ENCODE peak calls at places on chromosomes 13 and 19, in eight cellular contexts. G, E, W, N, P, Q, B and U are unnamed samples.

GRCh38 chr19:46256855-46257254 is 27.3 kb downstream of the IGFL1 start:
- DNase-seq in G (no peak), E (peak), W (no peak), N (no peak), P (no peak), Q (peak), B (no peak), U (no peak)

GRCh38 chr19:58218899-58219298 is 9.8 kb upstream of the ZNF544 start:
- DNase-seq in G (no peak), E (no peak), W (no peak), N (no peak), P (peak), Q (no peak), B (no peak), U (no peak)

GRCh38 chr19:36771275-36772231 is 1.1 kb downstream of the ZNF850 start:
- DNase-seq in G (no peak), E (peak), W (peak), N (no peak), P (peak), Q (peak), B (no peak), U (peak)

GRCh38 chr19:2495651-2496316 is 19.9 kb downstream of the GADD45B start:
- DNase-seq in G (no peak), E (peak), W (no peak), N (no peak), P (no peak), Q (no peak), B (no peak), U (no peak)

GRCh38 chr13:43448605-43449004 is 338.2 kb downstream of the ENOX1 start:
- DNase-seq in G (no peak), E (no peak), W (no peak), N (no peak), P (no peak), Q (no peak), B (no peak), U (no peak)

GRCh38 chr19:30338878-30339623 is 33.1 kb upstream of the ZNF536 start:
- DNase-seq in G (no peak), E (no peak), W (no peak), N (no peak), P (peak), Q (no peak), B (no peak), U (no peak)

GRCh38 chr13:92158335-92158734 is 759.9 kb downstream of the GPC5 start:
- DNase-seq in G (no peak), E (no peak), W (no peak), N (no peak), P (no peak), Q (peak), B (no peak), U (no peak)

GRCh38 chr19:6271721-6272410 is 7.9 kb downstream of the MLLT1 start:
- DNase-seq in G (no peak), E (peak), W (no peak), N (no peak), P (no peak), Q (peak), B (no peak), U (no peak)

GRCh38 chr19:6730153-6730804 is 7.1 kb downstream of the GPR108 start:
- DNase-seq in G (no peak), E (no peak), W (no peak), N (no peak), P (peak), Q (peak), B (no peak), U (peak)

GRCh38 chr13:27921961-27922910 is 2.4 kb downstream of the PDX1 start:
- DNase-seq in G (no peak), E (no peak), W (no peak), N (no peak), P (no peak), Q (no peak), B (no peak), U (no peak)

GRCh38 chr19:39843919-39844793 is 2.0 kb downstream of the FBL start:
- DNase-seq in G (no peak), E (peak), W (no peak), N (no peak), P (peak), Q (no peak), B (peak), U (no peak)

GRCh38 chr13:26719356-26719945 is 41.1 kb downstream of the GPR12 start:
- DNase-seq in G (no peak), E (no peak), W (no peak), N (no peak), P (peak), Q (no peak), B (no peak), U (no peak)